ENCODE peak calls at places on chromosomes 11 and 22, in eight cellular contexts. Q is AG10803, F is EH, V is mammary epithelial cell, L is endothelial cell of umbilical vein, N is fibroblast of mammary gland, B is hippocampal formation, H is NCI-H1930. D is an unnamed sample.

GRCh38 chr22:20436309-20437252 is 1.0 kb downstream of the SCARF2 start:
- DNase-seq in Q (peak), F (peak), V (no peak), L (peak), N (peak), B (no peak), H (no peak), D (peak)

GRCh38 chr11:102807921-102808320 is 10.0 kb upstream of the MMP1 start:
- DNase-seq in Q (no peak), F (peak), V (no peak), L (peak), N (peak), B (no peak), H (no peak), D (no peak)

GRCh38 chr22:44718418-44718817 is 16.4 kb downstream of the PRR5 start:
- DNase-seq in Q (no peak), F (no peak), V (no peak), L (no peak), N (no peak), B (no peak), H (no peak), D (no peak)

GRCh38 chr11:34140149-34140548 is 34.7 kb downstream of the NAT10 start:
- DNase-seq in Q (no peak), F (no peak), V (no peak), L (no peak), N (no peak), B (no peak), H (no peak), D (no peak)

GRCh38 chr11:3947084-3947483 is 91.6 kb downstream of the STIM1 start:
- DNase-seq in Q (peak), F (peak), V (no peak), L (peak), N (peak), B (no peak), H (no peak), D (peak)

GRCh38 chr11:18010271-18010670 is 2.6 kb downstream of the SERGEF start:
- DNase-seq in Q (no peak), F (no peak), V (no peak), L (no peak), N (no peak), B (no peak), H (no peak), D (peak)

GRCh38 chr22:16815073-16815472 is 10.1 kb downstream of the XKR3 start:
- DNase-seq in Q (no peak), F (no peak), V (no peak), L (no peak), N (no peak), B (no peak), H (no peak), D (no peak)

GRCh38 chr11:64284048-64284961 is at the start of gene BAD:
- DNase-seq in Q (peak), F (peak), V (peak), L (peak), N (peak), B (peak), H (peak), D (peak)

GRCh38 chr22:28506207-28506606 is 173.4 kb downstream of the TTC28 start:
- DNase-seq in Q (no peak), F (no peak), V (no peak), L (no peak), N (no peak), B (no peak), H (no peak), D (no peak)

GRCh38 chr22:28250036-28250695 is 331.1 kb upstream of the PITPNB start:
- DNase-seq in Q (no peak), F (peak), V (no peak), L (no peak), N (no peak), B (no peak), H (no peak), D (no peak)

GRCh38 chr11:90318651-90319050 is 95.8 kb upstream of the CHORDC1 start:
- DNase-seq in Q (no peak), F (no peak), V (peak), L (no peak), N (no peak), B (no peak), H (no peak), D (no peak)

GRCh38 chr11:46675288-46675851 is 25.0 kb downstream of the ARHGAP1 start:
- DNase-seq in Q (peak), F (peak), V (peak), L (no peak), N (peak), B (no peak), H (no peak), D (no peak)

GRCh38 chr11:74847895-74848294 is 99.2 kb downstream of the RNF169 start:
- DNase-seq in Q (no peak), F (no peak), V (no peak), L (no peak), N (no peak), B (no peak), H (no peak), D (no peak)

GRCh38 chr22:46062232-46062615 is 85.3 kb upstream of the WNT7B start:
- DNase-seq in Q (no peak), F (no peak), V (no peak), L (no peak), N (no peak), B (no peak), H (no peak), D (no peak)

GRCh38 chr11:124799384-124800225 is 601 bp downstream of the MSANTD2 start:
- DNase-seq in Q (peak), F (peak), V (peak), L (peak), N (peak), B (no peak), H (no peak), D (peak)

D was measured in cardiac muscle cell.